ENCODE peak calls at places on chromosomes 6 and 20, in eight cellular contexts. S, E, D, T, L, K, V and O are unnamed samples.

GRCh38 chr6:145891126-145891525 is 73.0 kb downstream of the SHPRH start:
- DNase-seq in S (no peak), E (no peak), D (no peak), T (peak; percentile 97), L (no peak), K (no peak), V (no peak), O (no peak)

GRCh38 chr6:11692451-11693376 is 85.9 kb downstream of the ADTRP start:
- DNase-seq in S (no peak), E (no peak), D (no peak), T (no peak), L (no peak), K (no peak), V (no peak), O (no peak)

GRCh38 chr20:38275815-38276550 is 15.4 kb upstream of the KIAA1755 start:
- DNase-seq in S (no peak), E (no peak), D (no peak), T (peak; percentile 96), L (no peak), K (no peak), V (no peak), O (no peak)

GRCh38 chr6:7172605-7173185 is 64.9 kb downstream of the RREB1 start:
- DNase-seq in S (no peak), E (no peak), D (no peak), T (no peak), L (no peak), K (no peak), V (no peak), O (peak; percentile 71)

GRCh38 chr20:13041574-13042457 is 33.0 kb downstream of the SPTLC3 start:
- DNase-seq in S (no peak), E (no peak), D (no peak), T (no peak), L (no peak), K (no peak), V (no peak), O (no peak)

GRCh38 chr6:124907596-124907995 is 54.6 kb upstream of the RNF217 start:
- DNase-seq in S (no peak), E (no peak), D (no peak), T (no peak), L (no peak), K (no peak), V (no peak), O (no peak)

GRCh38 chr6:23081701-23082100 is 512.3 kb downstream of the HDGFL1 start:
- DNase-seq in S (no peak), E (no peak), D (no peak), T (no peak), L (no peak), K (no peak), V (no peak), O (no peak)

GRCh38 chr20:23641936-23642751 is 4.4 kb upstream of the CST3 start:
- DNase-seq in S (no peak), E (peak; percentile 56), D (no peak), T (peak; percentile 93), L (no peak), K (no peak), V (peak; percentile 79), O (no peak)

GRCh38 chr20:33099842-33100538 is 20.5 kb downstream of the BPIFB4 start:
- DNase-seq in S (no peak), E (no peak), D (no peak), T (no peak), L (no peak), K (no peak), V (no peak), O (peak; percentile 69)

GRCh38 chr20:13659288-13659687 is 20.6 kb upstream of the TASP1 start:
- DNase-seq in S (no peak), E (no peak), D (no peak), T (no peak), L (peak; percentile 70), K (no peak), V (no peak), O (no peak)

GRCh38 chr6:92559611-92560010 is 859.7 kb downstream of the EPHA7 start:
- DNase-seq in S (no peak), E (no peak), D (no peak), T (no peak), L (no peak), K (no peak), V (no peak), O (no peak)

GRCh38 chr6:143333749-143334520 is 116.6 kb downstream of the ADAT2 start:
- DNase-seq in S (no peak), E (no peak), D (no peak), T (no peak), L (no peak), K (no peak), V (no peak), O (no peak)

GRCh38 chr20:46128310-46129151 is 10.4 kb downstream of the CD40 start:
- DNase-seq in S (no peak), E (no peak), D (no peak), T (peak; percentile 21), L (no peak), K (peak; percentile 74), V (peak; percentile 44), O (peak; percentile 71)

GRCh38 chr20:46123482-46124245 is 5.5 kb downstream of the CD40 start:
- DNase-seq in S (no peak), E (no peak), D (no peak), T (no peak), L (no peak), K (peak; percentile 25), V (no peak), O (no peak)

GRCh38 chr20:46127396-46128010 is 9.4 kb downstream of the CD40 start:
- DNase-seq in S (no peak), E (no peak), D (no peak), T (no peak), L (no peak), K (peak; percentile 52), V (no peak), O (no peak)

GRCh38 chr20:46129955-46130481 is 11.9 kb downstream of the CD40 start:
- DNase-seq in S (no peak), E (no peak), D (no peak), T (peak; percentile 3), L (peak; percentile 59), K (peak; percentile 40), V (no peak), O (no peak)

DNA sequence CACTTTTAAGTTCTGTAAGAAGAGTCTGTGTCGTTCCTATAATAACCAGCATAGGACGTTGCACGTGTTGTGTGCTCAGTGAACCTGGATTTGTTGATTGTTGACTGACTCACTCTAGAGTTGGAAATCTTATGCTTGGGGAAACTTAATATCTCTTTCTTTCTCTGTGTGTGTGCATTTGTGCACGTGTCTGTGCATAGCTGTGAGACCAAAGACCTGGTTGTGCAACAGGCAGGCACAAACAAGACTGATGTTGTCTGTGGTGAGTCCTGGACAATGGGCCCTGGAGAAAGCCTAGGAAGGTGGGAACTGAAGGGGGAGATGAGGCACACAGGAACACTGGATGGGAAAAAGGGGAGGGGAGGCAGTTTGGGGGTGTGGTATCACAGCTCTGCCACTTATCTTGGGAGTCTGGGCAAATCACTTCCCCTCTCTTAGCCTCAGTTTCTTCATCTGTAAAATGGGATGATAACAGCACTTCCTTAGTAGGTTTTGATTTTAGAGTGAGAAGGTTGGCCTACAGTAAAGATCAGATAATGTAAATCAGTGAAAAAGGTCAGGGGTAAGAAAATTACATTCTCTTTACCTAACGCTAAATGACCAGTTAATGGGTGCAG is 8.4 kb downstream of the CD40 start:
- DNase-seq in S (no peak), E (no peak), D (no peak), T (no peak), L (no peak), K (no peak), V (no peak), O (no peak)
- H3K4me3 ChIP-seq in S (no peak overlapping the region), E (no peak overlapping the region), D (no peak overlapping the region), T (no peak overlapping the region), L (no peak overlapping the region), K (no peak overlapping the region), V (no peak overlapping the region), O (no peak overlapping the region)

GRCh38 chr20:41178904-41179432 is 41.6 kb downstream of the PLCG1 start:
- DNase-seq in S (peak; percentile 40), E (no peak), D (no peak), T (no peak), L (no peak), K (peak; percentile 54), V (no peak), O (no peak)

GRCh38 chr20:41179961-41180360 is 42.6 kb downstream of the PLCG1 start:
- DNase-seq in S (peak; percentile 35), E (no peak), D (no peak), T (no peak), L (no peak), K (no peak), V (no peak), O (peak; percentile 37)

GRCh38 chr20:41176711-41177552 is 39.6 kb downstream of the PLCG1 start:
- DNase-seq in S (no peak), E (no peak), D (no peak), T (no peak), L (no peak), K (no peak), V (no peak), O (peak; percentile 20)

GRCh38 chr20:41177636-41178035 is 40.3 kb downstream of the PLCG1 start:
- DNase-seq in S (no peak), E (peak; percentile 71), D (no peak), T (peak; percentile 77), L (no peak), K (no peak), V (peak; percentile 71), O (no peak)

GRCh38 chr20:41178495-41178894 is 41.2 kb downstream of the PLCG1 start:
- DNase-seq in S (no peak), E (no peak), D (no peak), T (no peak), L (no peak), K (no peak), V (no peak), O (no peak)
- H3K27ac ChIP-seq in S (peak overlapping the region; percentile 25), E (peak overlapping the region; percentile 73), D (no peak overlapping the region), T (peak overlapping the region; percentile 4), L (no peak overlapping the region), K (no peak overlapping the region), V (no peak overlapping the region), O (peak overlapping the region; percentile 79)

DNA sequence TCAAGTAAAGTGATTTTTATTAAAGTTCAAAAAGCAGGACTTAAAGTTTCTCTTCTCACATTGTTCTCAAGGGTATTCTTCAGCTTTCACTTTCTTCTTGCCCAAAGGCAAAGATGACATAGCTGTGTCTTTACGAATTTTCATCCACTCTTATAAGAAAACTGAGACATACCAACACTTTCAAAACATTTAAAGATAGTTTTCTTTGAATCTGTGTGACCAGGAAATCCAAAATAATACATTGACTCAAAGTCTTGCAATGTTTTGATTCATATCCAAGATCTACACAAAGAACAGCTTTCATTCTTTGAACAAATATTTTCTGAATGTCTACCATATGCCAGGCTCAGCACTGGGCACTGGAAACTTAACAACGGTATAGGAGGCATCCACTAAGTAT is 117.9 kb downstream of the SIM1 start:
- DNase-seq in S (no peak), E (no peak), D (no peak), T (no peak), L (no peak), K (no peak), V (no peak), O (no peak)
- H3K4me3 ChIP-seq in S (no peak overlapping the region), E (no peak overlapping the region), D (no peak overlapping the region), T (peak overlapping the region; percentile 33), L (no peak overlapping the region), K (no peak overlapping the region), V (no peak overlapping the region), O (no peak overlapping the region)

DNA sequence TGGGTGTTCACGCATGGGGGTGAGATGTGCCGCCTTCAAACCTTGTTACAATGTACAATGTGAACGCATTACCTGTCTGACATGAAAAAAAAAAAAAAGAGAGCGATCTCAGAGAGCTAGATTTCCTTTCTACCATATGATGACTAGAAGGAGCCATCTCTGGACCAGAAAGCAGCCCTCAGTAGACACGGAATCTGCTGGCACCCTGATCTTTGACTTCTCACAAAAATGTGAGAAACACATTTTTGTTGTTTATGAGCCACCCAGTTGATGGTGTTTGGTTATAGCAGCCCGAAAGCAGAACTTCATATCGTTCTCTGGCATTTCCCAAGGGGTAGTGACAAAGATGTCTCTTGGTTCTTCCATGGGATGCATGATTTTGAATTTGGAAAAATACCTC is 33.5 kb upstream of the EPB41L1 start:
- DNase-seq in S (no peak), E (no peak), D (no peak), T (no peak), L (no peak), K (no peak), V (no peak), O (no peak)
- H3K27ac ChIP-seq in S (no peak overlapping the region), E (no peak overlapping the region), D (no peak overlapping the region), T (no peak overlapping the region), L (no peak overlapping the region), K (no peak overlapping the region), V (no peak overlapping the region), O (no peak overlapping the region)